ENCODE peak calls at places on chromosomes 1 and 21, in four cellular contexts. O is HS-27A; B is stimulated activated CD4-positive, alpha-beta T cell treated with anti-CD3 and anti-CD28 coated beads, Interleukin-1b, Interleukin-23, amount 100 ng/mL, for 4 hours; F is CD8-positive, alpha-beta memory T cell. Q is an unnamed sample.

GRCh38 chr1:59375321-59376220 is 78.7 kb downstream of the FGGY start:
- DNase-seq in O (peak), B (no peak), F (no peak), Q (peak)

GRCh38 chr1:55275976-55276375 is 60.8 kb upstream of the USP24 start:
- DNase-seq in O (no peak), B (no peak), F (no peak), Q (peak)

GRCh38 chr1:221543529-221544120 is 198.3 kb downstream of the DUSP10 start:
- DNase-seq in O (no peak), B (no peak), F (no peak), Q (peak)

GRCh38 chr1:205377355-205377754 is 20.6 kb upstream of the KLHDC8A start:
- DNase-seq in O (no peak), B (no peak), F (no peak), Q (no peak)

GRCh38 chr1:203768158-203768725 is 3.3 kb downstream of the LAX1 start:
- DNase-seq in O (no peak), B (no peak), F (no peak), Q (no peak)

GRCh38 chr21:35197191-35197590 is 148.1 kb upstream of the RUNX1 start:
- DNase-seq in O (no peak), B (no peak), F (no peak), Q (peak)

GRCh38 chr1:21537932-21538630 is 28.9 kb downstream of the ALPL start:
- DNase-seq in O (no peak), B (no peak), F (peak), Q (no peak)

GRCh38 chr1:115791816-115792215 is 23.3 kb upstream of the CASQ2 start:
- DNase-seq in O (no peak), B (no peak), F (no peak), Q (no peak)

GRCh38 chr1:226608699-226609505 is 60.3 kb downstream of the STUM start:
- DNase-seq in O (no peak), B (peak), F (peak), Q (peak)

GRCh38 chr1:151968791-151969399 is 24.8 kb downstream of the S100A10 start:
- DNase-seq in O (no peak), B (no peak), F (no peak), Q (no peak)

GRCh38 chr21:37711294-37711844 is 204.9 kb downstream of the KCNJ6 start:
- DNase-seq in O (no peak), B (no peak), F (no peak), Q (peak)

GRCh38 chr1:87463917-87464565 is 135.4 kb downstream of the LMO4 start:
- DNase-seq in O (no peak), B (no peak), F (no peak), Q (no peak)

GRCh38 chr1:234593771-234594504 is 16.0 kb downstream of the IRF2BP2 start:
- DNase-seq in O (no peak), B (no peak), F (no peak), Q (no peak)

GRCh38 chr21:32424674-32425073 is 12.2 kb downstream of the EVA1C start:
- DNase-seq in O (no peak), B (no peak), F (no peak), Q (peak)

GRCh38 chr1:220956861-220957605 is 77.8 kb downstream of the HLX start:
- DNase-seq in O (peak), B (no peak), F (no peak), Q (peak)

GRCh38 chr1:241336335-241336734 is 20.7 kb downstream of the RGS7 start:
- DNase-seq in O (no peak), B (no peak), F (no peak), Q (peak)

GRCh38 chr1:230542054-230542453 is 100.2 kb upstream of the COG2 start:
- DNase-seq in O (no peak), B (no peak), F (no peak), Q (peak)

GRCh38 chr1:17195731-17196130 is 9.2 kb upstream of the PADI1 start:
- DNase-seq in O (no peak), B (no peak), F (no peak), Q (no peak)

GRCh38 chr21:34091607-34092006 is 18.2 kb downstream of the MRPS6 start:
- DNase-seq in O (no peak), B (no peak), F (no peak), Q (no peak)

GRCh38 chr1:111241797-111242196 is 14.3 kb downstream of the CHI3L2 start:
- DNase-seq in O (no peak), B (no peak), F (no peak), Q (peak)

GRCh38 chr21:41972511-41973205 is 18.8 kb upstream of the C2CD2 start:
- DNase-seq in O (no peak), B (no peak), F (no peak), Q (no peak)

GRCh38 chr1:155206891-155207577 is 663 bp downstream of the THBS3 start:
- DNase-seq in O (no peak), B (peak), F (peak), Q (peak)